ENCODE peak calls at places on chromosomes 5 and 9, in seven cellular contexts. One of them, this sample, is unnamed.

GRCh38 chr5:72347801-72348305 is 27.7 kb downstream of the PTCD2 start:
- DNase-seq in tibial artery: no peak
- DNase-seq in lung microvascular endothelial cell: no peak
- DNase-seq in heart left ventricle: no peak
- DNase-seq in NCI-H2171 treated with DMSO at 0.1 percent for 48 hours: no peak
- DNase-seq in ecto neural progenitor cell: no peak
- DNase-seq in fibroblast of lung: peak
- DNase-seq in this sample: no peak

GRCh38 chr9:133467101-133467500 is 7.3 kb downstream of the CACFD1 start:
- DNase-seq in heart left ventricle: no peak
- DNase-seq in tibial artery: no peak
- DNase-seq in lung microvascular endothelial cell: no peak
- DNase-seq in ecto neural progenitor cell: no peak
- DNase-seq in fibroblast of lung: no peak
- DNase-seq in NCI-H2171 treated with DMSO at 0.1 percent for 48 hours: no peak
- DNase-seq in this sample: no peak

GRCh38 chr5:132294728-132295504 is 722 bp downstream of the SLC22A4 start:
- DNase-seq in ecto neural progenitor cell: peak
- DNase-seq in heart left ventricle: peak
- DNase-seq in fibroblast of lung: peak
- DNase-seq in tibial artery: peak
- DNase-seq in NCI-H2171 treated with DMSO at 0.1 percent for 48 hours: peak
- DNase-seq in lung microvascular endothelial cell: peak
- DNase-seq in this sample: no peak

GRCh38 chr9:121581775-121582600 is 69.4 kb upstream of the DAB2IP start:
- DNase-seq in fibroblast of lung: no peak
- DNase-seq in tibial artery: no peak
- DNase-seq in ecto neural progenitor cell: peak
- DNase-seq in lung microvascular endothelial cell: no peak
- DNase-seq in NCI-H2171 treated with DMSO at 0.1 percent for 48 hours: no peak
- DNase-seq in heart left ventricle: no peak
- DNase-seq in this sample: no peak

GRCh38 chr9:90058364-90058763 is 453.6 kb downstream of the GADD45G start:
- DNase-seq in NCI-H2171 treated with DMSO at 0.1 percent for 48 hours: no peak
- DNase-seq in lung microvascular endothelial cell: no peak
- DNase-seq in ecto neural progenitor cell: no peak
- DNase-seq in fibroblast of lung: no peak
- DNase-seq in tibial artery: no peak
- DNase-seq in heart left ventricle: no peak
- DNase-seq in this sample: no peak

GRCh38 chr5:10503997-10504761 is 59.7 kb upstream of the ANKRD33B start:
- DNase-seq in ecto neural progenitor cell: no peak
- DNase-seq in fibroblast of lung: no peak
- DNase-seq in heart left ventricle: no peak
- DNase-seq in tibial artery: no peak
- DNase-seq in lung microvascular endothelial cell: peak
- DNase-seq in NCI-H2171 treated with DMSO at 0.1 percent for 48 hours: no peak
- DNase-seq in this sample: no peak

GRCh38 chr9:118222375-118222774 is 518.2 kb downstream of the TLR4 start:
- DNase-seq in NCI-H2171 treated with DMSO at 0.1 percent for 48 hours: peak
- DNase-seq in tibial artery: no peak
- DNase-seq in heart left ventricle: no peak
- DNase-seq in ecto neural progenitor cell: peak
- DNase-seq in fibroblast of lung: peak
- DNase-seq in lung microvascular endothelial cell: no peak
- DNase-seq in this sample: no peak

GRCh38 chr9:131419029-131419614 is 25.2 kb downstream of the PRRC2B start:
- DNase-seq in lung microvascular endothelial cell: no peak
- DNase-seq in fibroblast of lung: no peak
- DNase-seq in NCI-H2171 treated with DMSO at 0.1 percent for 48 hours: no peak
- DNase-seq in tibial artery: no peak
- DNase-seq in ecto neural progenitor cell: no peak
- DNase-seq in heart left ventricle: no peak
- DNase-seq in this sample: no peak

GRCh38 chr9:125755340-125755739 is 8.2 kb downstream of the PBX3 start:
- DNase-seq in heart left ventricle: no peak
- DNase-seq in lung microvascular endothelial cell: no peak
- DNase-seq in tibial artery: no peak
- DNase-seq in fibroblast of lung: peak
- DNase-seq in NCI-H2171 treated with DMSO at 0.1 percent for 48 hours: peak
- DNase-seq in ecto neural progenitor cell: no peak
- DNase-seq in this sample: no peak

This sample was measured in esophagus muscularis mucosa.